ENCODE peak calls at places on chromosomes 7 and 10, in four cellular contexts. J is epithelial cell of esophagus, I is cardiac fibroblast, Q is Calu3. X is an unnamed sample.

GRCh38 chr10:85767936-85768335 is 598.7 kb downstream of the GRID1 start:
- DNase-seq in J (no peak), I (no peak), Q (no peak), X (no peak)

GRCh38 chr7:31938650-31939049 is 131.6 kb downstream of the PDE1C start:
- DNase-seq in Q (peak; percentile 80), J (peak; percentile 24), I (peak; percentile 56), X (peak; percentile 22)

GRCh38 chr10:133388973-133389818 is 4.8 kb upstream of the MTG1 start:
- DNase-seq in J (no peak), I (no peak), Q (no peak), X (no peak)

GRCh38 chr7:151993977-151994676 is 31.3 kb upstream of the GALNT11 start:
- DNase-seq in I (no peak), Q (peak; percentile 7), J (peak; percentile 70), X (peak; percentile 45)

GRCh38 chr7:94971051-94971867 is 63.9 kb downstream of the PPP1R9A start:
- DNase-seq in Q (no peak), I (no peak), J (no peak), X (no peak)

GRCh38 chr7:5523052-5523711 is 99.5 kb upstream of the TNRC18 start:
- DNase-seq in J (peak; percentile 52), Q (peak; percentile 66), I (peak; percentile 79), X (peak; percentile 42)

GRCh38 chr10:102150970-102151773 is 1.0 kb upstream of the NOLC1 start:
- DNase-seq in Q (no peak), I (peak; percentile 77), J (peak; percentile 79), X (no peak)

GRCh38 chr7:22060197-22060596 is 114.5 kb upstream of the CDCA7L start:
- DNase-seq in Q (no peak), J (no peak), I (no peak), X (no peak)

GRCh38 chr10:22552888-22553378 is 161.4 kb downstream of the PIP4K2A start:
- DNase-seq in I (peak; percentile 46), Q (no peak), J (no peak), X (peak; percentile 82)

GRCh38 chr10:126904807-126905686 is at the start of gene DOCK1:
- DNase-seq in Q (peak; percentile 71), J (peak; percentile 80), I (peak; percentile 68), X (peak; percentile 74)

DNA sequence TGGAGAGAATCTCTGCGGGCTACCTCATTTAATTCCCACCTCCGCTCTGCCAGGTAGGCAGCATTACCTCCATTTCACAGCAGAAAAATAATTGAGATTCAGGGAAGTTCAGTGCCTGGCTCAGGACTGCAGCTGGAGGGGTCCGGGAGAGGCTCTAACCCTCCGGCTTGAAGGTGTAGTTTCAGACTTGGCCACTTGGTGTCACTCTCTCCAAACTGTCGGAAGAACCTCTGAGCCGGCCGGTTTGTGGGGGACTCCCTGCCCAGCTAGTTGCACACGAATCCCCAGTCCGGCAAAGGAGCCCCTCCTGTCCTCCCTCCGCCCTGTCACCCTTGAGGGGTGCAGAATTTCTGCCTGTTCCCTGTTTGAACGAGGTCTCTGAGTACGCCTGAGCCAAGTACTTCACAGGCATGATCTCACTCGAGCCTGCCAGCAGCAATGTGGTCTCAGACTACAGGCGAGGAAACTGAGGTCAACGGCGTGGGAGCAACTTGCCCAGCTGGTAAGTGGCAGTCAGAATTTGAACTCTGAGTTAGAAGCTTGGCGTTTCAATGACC is 144.7 kb upstream of the ZNF716 start:
- DNase-seq in Q (no peak), I (no peak), J (no peak), X (no peak)
- TF ChIP-seq CTCF in Q (no peak), I (peak; percentile 7), J (no peak), X (no peak)

GRCh38 chr10:99700649-99701048 is 31.3 kb downstream of the COX15 start:
- DNase-seq in Q (no peak), J (no peak), I (no peak), X (no peak)

GRCh38 chr10:99694171-99694570 is 34.9 kb downstream of the ENTPD7 start:
- DNase-seq in I (peak; percentile 77), Q (no peak), J (peak; percentile 16), X (no peak)

GRCh38 chr10:99695761-99696160 is 36.2 kb downstream of the COX15 start:
- DNase-seq in J (no peak), Q (no peak), I (peak; percentile 28), X (no peak)

DNA sequence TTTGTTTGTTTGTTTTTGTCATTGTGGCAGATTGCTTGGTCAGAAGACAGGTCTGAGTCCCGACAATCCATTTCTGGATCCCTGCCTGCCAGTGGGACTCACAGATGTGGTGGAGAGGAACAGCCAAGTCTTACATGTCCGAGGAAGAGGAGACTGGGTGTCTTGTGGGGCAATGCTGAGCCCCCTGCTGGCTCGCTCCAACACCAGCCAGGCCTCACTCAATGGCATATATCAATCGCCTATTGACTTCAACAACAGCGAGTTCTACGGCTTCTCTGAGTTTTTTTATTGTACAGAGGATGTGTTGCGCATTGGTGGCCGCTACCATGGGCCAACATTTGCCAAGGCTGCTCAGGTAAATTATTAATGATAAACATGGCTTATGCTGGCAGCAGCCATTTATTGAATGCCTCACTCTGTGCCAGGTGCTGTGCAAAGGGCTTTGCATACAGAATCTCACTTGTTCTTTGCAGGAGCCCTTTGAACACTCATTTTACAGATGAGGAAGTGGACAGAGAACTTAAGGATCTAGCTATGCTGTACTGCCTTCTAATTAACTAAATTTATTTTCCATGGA is 33.3 kb downstream of the COX15 start:
- DNase-seq in I (no peak), J (no peak), Q (no peak), X (no peak)
- TF ChIP-seq CTCF in I (no peak), J (peak; percentile 18), Q (no peak), X (no peak)

DNA sequence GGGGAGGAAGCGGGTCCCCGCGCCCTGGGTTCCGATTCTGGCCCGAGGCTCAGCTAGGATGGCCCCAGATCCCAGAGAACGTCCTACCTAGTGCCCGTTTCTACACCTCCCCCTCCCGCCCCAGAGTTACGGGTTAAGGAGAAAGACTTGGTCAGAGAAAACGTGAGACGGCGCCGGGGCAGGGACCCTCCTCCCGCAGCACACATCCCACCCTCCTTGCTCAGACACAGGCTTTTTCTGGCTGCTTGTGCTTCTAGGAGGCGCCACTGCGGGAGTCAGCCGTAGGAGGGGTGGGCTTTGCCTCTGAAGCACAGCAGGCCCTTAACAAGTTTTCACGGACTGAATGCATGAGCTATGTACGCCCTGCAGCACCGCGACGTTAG is 104.9 kb upstream of the LEP start:
- DNase-seq in J (no peak), I (no peak), Q (no peak), X (no peak)
- TF ChIP-seq CTCF in J (no peak), I (no peak), Q (no peak), X (no peak)

GRCh38 chr7:19725770-19726169 is 16.9 kb upstream of the POLR1F start:
- DNase-seq in J (no peak), I (no peak), Q (no peak), X (no peak)

DNA sequence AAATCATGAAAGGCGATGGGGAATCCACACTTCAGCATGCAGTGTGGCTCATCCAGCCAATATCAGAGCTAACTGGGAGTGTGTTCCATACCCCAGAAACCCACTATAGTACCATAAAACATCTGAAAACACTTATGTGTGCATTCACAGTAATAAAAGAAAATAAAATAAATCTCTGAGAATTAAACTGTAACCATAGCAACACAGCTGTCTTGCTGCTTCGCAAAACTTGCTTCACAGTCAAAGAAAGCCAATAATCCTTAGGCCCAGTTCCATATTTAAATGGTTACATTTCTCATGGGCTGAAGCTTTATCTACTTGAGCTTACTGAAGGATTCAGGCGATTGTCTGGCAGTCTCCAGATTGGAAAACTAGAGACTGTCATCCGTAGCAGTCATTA is 19.9 kb upstream of the POLR1F start:
- DNase-seq in Q (no peak), I (no peak), J (no peak), X (no peak)
- TF ChIP-seq CTCF in Q (no peak), I (no peak), J (no peak), X (no peak)